ENCODE peak calls at places on chromosome 2, in five cellular contexts. M is smooth muscle cell of the brain vasculature; P is stimulated activated CD4-positive, alpha-beta T cell treated with anti-CD3 and anti-CD28 coated beads, Interleukin-4, amount 100 ng/mL, for 48 hours; N is GM19239; T is fibroblast of lung. O is an unnamed sample.

GRCh38 chr2:15800489-15801329 is 139.6 kb upstream of the MYCN start:
- DNase-seq in M (no peak), P (no peak), N (no peak), T (no peak), O (no peak)

GRCh38 chr2:240286596-240286995 is 146.1 kb upstream of the OTOS start:
- DNase-seq in M (no peak), T (no peak), N (no peak), P (no peak), O (no peak)

GRCh38 chr2:28082131-28082530 is 191.6 kb downstream of the BABAM2 start:
- DNase-seq in M (no peak), T (peak), N (no peak), P (no peak), O (peak)

GRCh38 chr2:120548627-120549026 is 187.0 kb upstream of the GLI2 start:
- DNase-seq in M (no peak), P (no peak), N (no peak), T (no peak), O (no peak)

GRCh38 chr2:8527031-8527430 is 154.8 kb upstream of the ID2 start:
- DNase-seq in M (no peak), P (no peak), T (no peak), N (no peak), O (no peak)

GRCh38 chr2:469521-469920 is 181.6 kb upstream of the ALKAL2 start:
- DNase-seq in M (no peak), P (no peak), N (no peak), T (no peak), O (no peak)

GRCh38 chr2:217166241-217166640 is 306.4 kb upstream of the TNP1 start:
- DNase-seq in T (peak), P (no peak), N (no peak), M (peak), O (peak)

GRCh38 chr2:113138428-113139322 is 11.3 kb downstream of the IL1RN start:
- DNase-seq in N (peak), P (peak), M (no peak), T (peak), O (peak)

GRCh38 chr2:43010428-43011141 is 215.8 kb downstream of the ZFP36L2 start:
- DNase-seq in N (no peak), P (no peak), M (no peak), T (peak), O (no peak)

GRCh38 chr2:76953733-76954347 is 568.3 kb downstream of the LRRTM4 start:
- DNase-seq in M (no peak), N (no peak), P (no peak), T (peak), O (peak)

GRCh38 chr2:1900736-1901135 is 156.4 kb upstream of the PXDN start:
- DNase-seq in N (no peak), M (no peak), P (no peak), T (no peak), O (no peak)

GRCh38 chr2:24768601-24769000 is 24.6 kb downstream of the PTRHD1 start:
- DNase-seq in P (no peak), M (no peak), T (no peak), N (no peak), O (no peak)

GRCh38 chr2:768484-768883 is 91.3 kb upstream of the TMEM18 start:
- DNase-seq in M (no peak), T (no peak), N (no peak), P (no peak), O (no peak)

GRCh38 chr2:163774862-163775261 is 39.1 kb upstream of the FIGN start:
- DNase-seq in P (no peak), M (no peak), N (no peak), T (peak), O (peak)

GRCh38 chr2:222837643-222838056 is 23.2 kb upstream of the ACSL3 start:
- DNase-seq in T (peak), N (no peak), P (no peak), M (no peak), O (no peak)

GRCh38 chr2:23497063-23497462 is 112.1 kb downstream of the KLHL29 start:
- DNase-seq in N (no peak), T (peak), P (peak), M (no peak), O (peak)

GRCh38 chr2:32453242-32454062 is 96.6 kb downstream of the BIRC6 start:
- DNase-seq in N (no peak), T (peak), M (no peak), P (no peak), O (no peak)

GRCh38 chr2:210715560-210715959 is 159.2 kb downstream of the CPS1 start:
- DNase-seq in M (no peak), P (no peak), N (no peak), T (no peak), O (no peak)

GRCh38 chr2:101860157-101860556 is 131.6 kb upstream of the IL1R2 start:
- DNase-seq in T (no peak), M (no peak), N (no peak), P (no peak), O (no peak)

GRCh38 chr2:134258684-134259408 is 5.0 kb downstream of the MGAT5 start:
- DNase-seq in M (no peak), P (no peak), T (no peak), N (no peak), O (no peak)

GRCh38 chr2:96729748-96730147 is 10.1 kb downstream of the LMAN2L start:
- DNase-seq in N (no peak), P (no peak), M (no peak), T (no peak), O (no peak)

GRCh38 chr2:190858817-190859216 is 21.8 kb upstream of the GLS start:
- DNase-seq in T (peak), P (no peak), N (no peak), M (no peak), O (peak)